ENCODE peak calls at places on chromosomes 13 and 19, in seven cellular contexts. One of them, this sample, is unnamed.

GRCh38 chr13:40464349-40464748 is 202.1 kb downstream of the FOXO1 start:
- DNase-seq in fibroblast of pulmonary artery: no peak
- DNase-seq in retinal pigment epithelial cell: no peak
- DNase-seq in brain microvascular endothelial cell: no peak
- DNase-seq in mucosa of descending colon: no peak
- DNase-seq in upper lobe of right lung: no peak
- DNase-seq in astrocyte of the spinal cord: no peak
- DNase-seq in this sample: no peak

GRCh38 chr13:30133554-30133912 is 173.8 kb downstream of the KATNAL1 start:
- DNase-seq in fibroblast of pulmonary artery: no peak
- DNase-seq in retinal pigment epithelial cell: no peak
- DNase-seq in brain microvascular endothelial cell: no peak
- DNase-seq in mucosa of descending colon: peak
- DNase-seq in upper lobe of right lung: no peak
- DNase-seq in astrocyte of the spinal cord: no peak
- DNase-seq in this sample: no peak

GRCh38 chr13:29702912-29703351 is 107.4 kb upstream of the SLC7A1 start:
- DNase-seq in fibroblast of pulmonary artery: peak
- DNase-seq in retinal pigment epithelial cell: peak
- DNase-seq in brain microvascular endothelial cell: peak
- DNase-seq in mucosa of descending colon: no peak
- DNase-seq in upper lobe of right lung: no peak
- DNase-seq in astrocyte of the spinal cord: peak
- DNase-seq in this sample: peak

GRCh38 chr13:76271728-76272232 is 614.4 kb downstream of the KCTD12 start:
- DNase-seq in fibroblast of pulmonary artery: no peak
- DNase-seq in retinal pigment epithelial cell: no peak
- DNase-seq in brain microvascular endothelial cell: no peak
- DNase-seq in mucosa of descending colon: no peak
- DNase-seq in upper lobe of right lung: no peak
- DNase-seq in astrocyte of the spinal cord: peak
- DNase-seq in this sample: no peak

GRCh38 chr13:109412232-109412935 is 374.0 kb downstream of the IRS2 start:
- DNase-seq in fibroblast of pulmonary artery: peak
- DNase-seq in retinal pigment epithelial cell: peak
- DNase-seq in brain microvascular endothelial cell: peak
- DNase-seq in mucosa of descending colon: no peak
- DNase-seq in upper lobe of right lung: no peak
- DNase-seq in astrocyte of the spinal cord: peak
- DNase-seq in this sample: peak

GRCh38 chr13:112056739-112057433 is 10.1 kb upstream of the SOX1 start:
- DNase-seq in fibroblast of pulmonary artery: no peak
- DNase-seq in retinal pigment epithelial cell: no peak
- DNase-seq in brain microvascular endothelial cell: no peak
- DNase-seq in mucosa of descending colon: no peak
- DNase-seq in upper lobe of right lung: no peak
- DNase-seq in astrocyte of the spinal cord: no peak
- DNase-seq in this sample: no peak

GRCh38 chr13:25170554-25171107 is 1.5 kb downstream of the AMER2 start:
- DNase-seq in fibroblast of pulmonary artery: no peak
- DNase-seq in retinal pigment epithelial cell: no peak
- DNase-seq in brain microvascular endothelial cell: no peak
- DNase-seq in mucosa of descending colon: no peak
- DNase-seq in upper lobe of right lung: no peak
- DNase-seq in astrocyte of the spinal cord: no peak
- DNase-seq in this sample: peak

GRCh38 chr13:74966814-74967213 is 515.2 kb downstream of the TBC1D4 start:
- DNase-seq in fibroblast of pulmonary artery: peak
- DNase-seq in retinal pigment epithelial cell: no peak
- DNase-seq in brain microvascular endothelial cell: peak
- DNase-seq in mucosa of descending colon: no peak
- DNase-seq in upper lobe of right lung: no peak
- DNase-seq in astrocyte of the spinal cord: peak
- DNase-seq in this sample: peak

GRCh38 chr13:112839347-112840105 is 129.5 kb upstream of the MCF2L start:
- DNase-seq in fibroblast of pulmonary artery: peak
- DNase-seq in retinal pigment epithelial cell: no peak
- DNase-seq in brain microvascular endothelial cell: peak
- DNase-seq in mucosa of descending colon: peak
- DNase-seq in upper lobe of right lung: no peak
- DNase-seq in astrocyte of the spinal cord: peak
- DNase-seq in this sample: peak

GRCh38 chr13:102309110-102309509 is 92.7 kb downstream of the FGF14 start:
- DNase-seq in fibroblast of pulmonary artery: no peak
- DNase-seq in retinal pigment epithelial cell: no peak
- DNase-seq in brain microvascular endothelial cell: no peak
- DNase-seq in mucosa of descending colon: no peak
- DNase-seq in upper lobe of right lung: peak
- DNase-seq in astrocyte of the spinal cord: no peak
- DNase-seq in this sample: peak

GRCh38 chr13:107192289-107192688 is 624.4 kb upstream of the ARGLU1 start:
- DNase-seq in fibroblast of pulmonary artery: no peak
- DNase-seq in retinal pigment epithelial cell: no peak
- DNase-seq in brain microvascular endothelial cell: no peak
- DNase-seq in mucosa of descending colon: no peak
- DNase-seq in upper lobe of right lung: no peak
- DNase-seq in astrocyte of the spinal cord: peak
- DNase-seq in this sample: peak

GRCh38 chr19:17202249-17202648 is 12.9 kb upstream of the USE1 start:
- DNase-seq in fibroblast of pulmonary artery: no peak
- DNase-seq in retinal pigment epithelial cell: no peak
- DNase-seq in brain microvascular endothelial cell: no peak
- DNase-seq in mucosa of descending colon: no peak
- DNase-seq in upper lobe of right lung: no peak
- DNase-seq in astrocyte of the spinal cord: no peak
- DNase-seq in this sample: no peak

GRCh38 chr19:14433454-14434156 is 499 bp downstream of the PKN1 start:
- DNase-seq in fibroblast of pulmonary artery: no peak
- DNase-seq in retinal pigment epithelial cell: no peak
- DNase-seq in brain microvascular endothelial cell: no peak
- DNase-seq in mucosa of descending colon: peak
- DNase-seq in upper lobe of right lung: peak
- DNase-seq in astrocyte of the spinal cord: no peak
- DNase-seq in this sample: no peak

GRCh38 chr19:290539-291521 is at the start of gene PLPP2:
- DNase-seq in fibroblast of pulmonary artery: peak
- DNase-seq in retinal pigment epithelial cell: no peak
- DNase-seq in brain microvascular endothelial cell: no peak
- DNase-seq in mucosa of descending colon: peak
- DNase-seq in upper lobe of right lung: peak
- DNase-seq in astrocyte of the spinal cord: peak
- DNase-seq in this sample: peak

GRCh38 chr19:41705393-41706174 is 2.8 kb upstream of the CEACAM5 start:
- DNase-seq in fibroblast of pulmonary artery: peak
- DNase-seq in retinal pigment epithelial cell: no peak
- DNase-seq in brain microvascular endothelial cell: no peak
- DNase-seq in mucosa of descending colon: peak
- DNase-seq in upper lobe of right lung: peak
- DNase-seq in astrocyte of the spinal cord: no peak
- DNase-seq in this sample: peak

GRCh38 chr13:96090240-96091101 is 564 bp downstream of the HS6ST3 start:
- DNase-seq in fibroblast of pulmonary artery: no peak
- DNase-seq in retinal pigment epithelial cell: no peak
- DNase-seq in brain microvascular endothelial cell: no peak
- DNase-seq in mucosa of descending colon: no peak
- DNase-seq in upper lobe of right lung: no peak
- DNase-seq in astrocyte of the spinal cord: peak
- DNase-seq in this sample: peak

GRCh38 chr19:48415395-48415794 is 21.9 kb downstream of the GRIN2D start:
- DNase-seq in fibroblast of pulmonary artery: peak
- DNase-seq in retinal pigment epithelial cell: no peak
- DNase-seq in brain microvascular endothelial cell: peak
- DNase-seq in mucosa of descending colon: peak
- DNase-seq in upper lobe of right lung: peak
- DNase-seq in astrocyte of the spinal cord: peak
- DNase-seq in this sample: peak
- H3K4me3 ChIP-seq in fibroblast of pulmonary artery: no peak
- H3K4me3 ChIP-seq in retinal pigment epithelial cell: peak
- H3K4me3 ChIP-seq in brain microvascular endothelial cell: peak
- H3K4me3 ChIP-seq in mucosa of descending colon: no peak
- H3K4me3 ChIP-seq in upper lobe of right lung: peak
- H3K4me3 ChIP-seq in astrocyte of the spinal cord: peak
- H3K4me3 ChIP-seq in this sample: no peak

DNA sequence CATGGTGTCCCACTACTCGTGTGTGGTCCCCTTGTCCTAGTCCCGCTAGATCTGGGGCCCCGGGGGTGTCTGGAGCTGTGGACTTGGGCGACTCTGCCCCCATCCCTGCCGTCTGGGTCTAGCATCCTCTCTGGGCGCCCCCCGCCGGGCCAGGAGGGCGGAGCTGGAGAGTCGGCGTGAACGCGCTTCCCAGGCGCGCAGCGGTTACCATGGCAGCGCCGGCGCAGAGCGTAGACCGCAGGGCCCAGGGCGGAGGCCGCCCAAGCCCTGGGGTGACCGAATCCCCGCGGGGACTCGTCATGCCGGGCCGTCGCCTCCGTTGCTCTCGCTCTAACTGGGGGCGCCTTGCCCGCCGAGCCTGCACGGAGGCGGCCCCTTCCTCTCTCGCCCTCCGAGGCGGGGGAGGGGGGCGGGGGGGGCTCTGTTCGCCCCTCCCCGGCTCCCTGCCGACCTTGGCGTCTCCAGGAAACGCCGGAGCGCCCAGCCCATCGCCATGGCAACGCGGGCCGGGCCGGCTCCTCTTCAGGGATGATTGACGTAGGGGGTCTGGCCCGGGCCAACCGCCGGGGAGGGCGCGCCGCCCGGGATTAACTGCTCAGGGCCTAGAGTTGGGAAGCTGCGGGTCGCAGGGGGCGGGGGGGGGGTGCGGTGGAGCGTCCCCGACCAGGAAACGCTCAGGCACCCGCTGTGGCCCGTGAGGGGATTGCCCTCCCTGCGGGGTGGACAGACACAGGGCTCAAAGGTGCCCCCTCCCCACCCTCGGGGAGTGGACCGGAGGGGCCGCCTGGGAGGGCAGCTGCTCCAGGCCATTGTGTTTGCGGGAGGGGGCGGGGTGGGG is 8.9 kb downstream of the ISYNA1 start:
- DNase-seq in fibroblast of pulmonary artery: peak
- DNase-seq in retinal pigment epithelial cell: no peak
- DNase-seq in brain microvascular endothelial cell: peak
- DNase-seq in mucosa of descending colon: peak
- DNase-seq in upper lobe of right lung: peak
- DNase-seq in astrocyte of the spinal cord: peak
- DNase-seq in this sample: peak
- TF ChIP-seq CTCF in fibroblast of pulmonary artery: no peak
- TF ChIP-seq CTCF in retinal pigment epithelial cell: no peak
- TF ChIP-seq CTCF in brain microvascular endothelial cell: peak
- TF ChIP-seq CTCF in mucosa of descending colon: no peak
- TF ChIP-seq CTCF in upper lobe of right lung: no peak
- TF ChIP-seq CTCF in astrocyte of the spinal cord: no peak
- TF ChIP-seq CTCF in this sample: no peak

GRCh38 chr19:35764432-35765315 is 6.7 kb downstream of the PROSER3 start:
- DNase-seq in fibroblast of pulmonary artery: no peak
- DNase-seq in retinal pigment epithelial cell: no peak
- DNase-seq in brain microvascular endothelial cell: no peak
- DNase-seq in mucosa of descending colon: no peak
- DNase-seq in upper lobe of right lung: no peak
- DNase-seq in astrocyte of the spinal cord: no peak
- DNase-seq in this sample: no peak

GRCh38 chr19:35768082-35768421 is 7.3 kb upstream of the ARHGAP33 start:
- DNase-seq in fibroblast of pulmonary artery: no peak
- DNase-seq in retinal pigment epithelial cell: no peak
- DNase-seq in brain microvascular endothelial cell: no peak
- DNase-seq in mucosa of descending colon: no peak
- DNase-seq in upper lobe of right lung: no peak
- DNase-seq in astrocyte of the spinal cord: no peak
- DNase-seq in this sample: no peak

GRCh38 chr19:35767288-35768081 is 7.9 kb upstream of the ARHGAP33 start:
- DNase-seq in fibroblast of pulmonary artery: no peak
- DNase-seq in retinal pigment epithelial cell: no peak
- DNase-seq in brain microvascular endothelial cell: no peak
- DNase-seq in mucosa of descending colon: no peak
- DNase-seq in upper lobe of right lung: no peak
- DNase-seq in astrocyte of the spinal cord: no peak
- DNase-seq in this sample: no peak

GRCh38 chr19:35760711-35761349 is 2.9 kb downstream of the PROSER3 start:
- DNase-seq in fibroblast of pulmonary artery: no peak
- DNase-seq in retinal pigment epithelial cell: no peak
- DNase-seq in brain microvascular endothelial cell: no peak
- DNase-seq in mucosa of descending colon: no peak
- DNase-seq in upper lobe of right lung: no peak
- DNase-seq in astrocyte of the spinal cord: no peak
- DNase-seq in this sample: no peak

DNA sequence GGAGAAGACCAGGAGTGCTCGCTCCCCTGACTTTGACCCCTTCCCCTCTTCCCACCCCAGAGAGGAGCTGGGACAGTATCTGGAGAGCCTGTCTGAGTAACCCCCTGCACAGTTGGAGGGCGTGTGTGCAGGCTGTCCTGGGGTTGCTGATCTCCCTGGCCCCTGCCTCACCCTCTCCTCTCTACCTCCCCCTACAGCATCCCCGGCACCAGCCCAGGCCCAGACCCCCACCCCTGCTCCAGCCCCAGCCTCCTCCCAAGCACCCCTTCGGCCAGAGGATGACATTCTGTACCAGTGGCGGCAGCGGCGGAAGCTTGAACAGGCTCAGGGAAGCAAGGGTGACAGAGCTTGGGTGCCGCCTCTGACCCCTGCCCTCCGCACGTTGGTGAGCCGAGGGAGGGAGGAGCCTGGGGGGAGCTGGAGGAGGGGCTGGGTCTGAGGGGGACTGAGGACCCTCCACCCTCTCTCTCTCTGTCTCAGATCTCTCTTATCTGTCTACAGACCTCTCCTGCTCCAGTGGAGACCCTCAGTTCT is 8.7 kb downstream of the PROSER3 start:
- DNase-seq in fibroblast of pulmonary artery: no peak
- DNase-seq in retinal pigment epithelial cell: no peak
- DNase-seq in brain microvascular endothelial cell: no peak
- DNase-seq in mucosa of descending colon: no peak
- DNase-seq in upper lobe of right lung: peak
- DNase-seq in astrocyte of the spinal cord: no peak
- DNase-seq in this sample: no peak
- H3K4me3 ChIP-seq in fibroblast of pulmonary artery: no peak
- H3K4me3 ChIP-seq in retinal pigment epithelial cell: no peak
- H3K4me3 ChIP-seq in brain microvascular endothelial cell: no peak
- H3K4me3 ChIP-seq in mucosa of descending colon: no peak
- H3K4me3 ChIP-seq in upper lobe of right lung: no peak
- H3K4me3 ChIP-seq in astrocyte of the spinal cord: no peak
- H3K4me3 ChIP-seq in this sample: no peak

GRCh38 chr13:44211753-44212152 is 161.9 kb upstream of the SERP2 start:
- DNase-seq in fibroblast of pulmonary artery: no peak
- DNase-seq in retinal pigment epithelial cell: no peak
- DNase-seq in brain microvascular endothelial cell: no peak
- DNase-seq in mucosa of descending colon: no peak
- DNase-seq in upper lobe of right lung: no peak
- DNase-seq in astrocyte of the spinal cord: no peak
- DNase-seq in this sample: no peak

GRCh38 chr13:44210525-44210924 is 163.1 kb upstream of the SERP2 start:
- DNase-seq in fibroblast of pulmonary artery: no peak
- DNase-seq in retinal pigment epithelial cell: no peak
- DNase-seq in brain microvascular endothelial cell: no peak
- DNase-seq in mucosa of descending colon: no peak
- DNase-seq in upper lobe of right lung: no peak
- DNase-seq in astrocyte of the spinal cord: no peak
- DNase-seq in this sample: no peak

GRCh38 chr13:44211286-44211685 is 162.3 kb upstream of the SERP2 start:
- DNase-seq in fibroblast of pulmonary artery: no peak
- DNase-seq in retinal pigment epithelial cell: no peak
- DNase-seq in brain microvascular endothelial cell: no peak
- DNase-seq in mucosa of descending colon: no peak
- DNase-seq in upper lobe of right lung: no peak
- DNase-seq in astrocyte of the spinal cord: no peak
- DNase-seq in this sample: no peak

GRCh38 chr13:44207476-44207875 is 166.1 kb upstream of the SERP2 start:
- DNase-seq in fibroblast of pulmonary artery: no peak
- DNase-seq in retinal pigment epithelial cell: no peak
- DNase-seq in brain microvascular endothelial cell: no peak
- DNase-seq in mucosa of descending colon: no peak
- DNase-seq in upper lobe of right lung: no peak
- DNase-seq in astrocyte of the spinal cord: no peak
- DNase-seq in this sample: no peak

GRCh38 chr13:44206429-44206828 is 167.2 kb upstream of the SERP2 start:
- DNase-seq in fibroblast of pulmonary artery: no peak
- DNase-seq in retinal pigment epithelial cell: no peak
- DNase-seq in brain microvascular endothelial cell: no peak
- DNase-seq in mucosa of descending colon: no peak
- DNase-seq in upper lobe of right lung: no peak
- DNase-seq in astrocyte of the spinal cord: no peak
- DNase-seq in this sample: no peak
- TF ChIP-seq CTCF in fibroblast of pulmonary artery: no peak
- TF ChIP-seq CTCF in retinal pigment epithelial cell: no peak
- TF ChIP-seq CTCF in brain microvascular endothelial cell: no peak
- TF ChIP-seq CTCF in mucosa of descending colon: no peak
- TF ChIP-seq CTCF in upper lobe of right lung: no peak
- TF ChIP-seq CTCF in astrocyte of the spinal cord: no peak
- TF ChIP-seq CTCF in this sample: no peak